ENCODE peak calls at places on chromosomes 13 and 19, in six cellular contexts. Q is NCI-H2171; F is CD8-positive, alpha-beta memory T cell; R is kidney tubule cell; K is posterior cingulate gyrus; T is AG10803. B is an unnamed sample.

GRCh38 chr13:26601669-26602068 is 44.2 kb downstream of the WASF3 start:
- DNase-seq in K (no peak), Q (no peak), T (peak; percentile 73), R (peak; percentile 66), F (no peak), B (peak; percentile 13)

GRCh38 chr13:80712026-80712425 is 371.1 kb upstream of the SPRY2 start:
- DNase-seq in Q (no peak), K (no peak), R (peak; percentile 23), T (no peak), F (no peak), B (no peak)

GRCh38 chr19:51142119-51142518 is at the start of gene SIGLEC7:
- DNase-seq in T (no peak), Q (no peak), F (no peak), K (no peak), R (no peak), B (no peak)

GRCh38 chr13:79810671-79811070 is 329.7 kb downstream of the NDFIP2 start:
- DNase-seq in F (no peak), T (peak; percentile 71), R (peak; percentile 83), K (no peak), Q (no peak), B (no peak)

GRCh38 chr19:19540707-19541515 is 2.8 kb downstream of the CILP2 start:
- DNase-seq in F (peak; percentile 59), T (no peak), K (no peak), R (peak; percentile 64), Q (peak; percentile 2), B (no peak)

GRCh38 chr13:113298001-113298945 is 1.2 kb downstream of the LAMP1 start:
- DNase-seq in Q (no peak), K (no peak), F (no peak), R (peak; percentile 21), T (no peak), B (no peak)

GRCh38 chr19:53101518-53101917 is 1.7 kb downstream of the ZNF160 start:
- DNase-seq in T (no peak), R (peak; percentile 49), K (no peak), F (no peak), Q (no peak), B (no peak)

GRCh38 chr13:51541809-51542258 is 42.4 kb upstream of the WDFY2 start:
- DNase-seq in T (no peak), R (peak; percentile 63), F (no peak), Q (no peak), K (no peak), B (no peak)

GRCh38 chr13:41007359-41008118 is 11.6 kb downstream of the ELF1 start:
- DNase-seq in K (no peak), T (peak; percentile 65), Q (no peak), F (no peak), R (no peak), B (no peak)

GRCh38 chr13:113616991-113617749 is 32.6 kb downstream of the TFDP1 start:
- DNase-seq in T (no peak), R (peak; percentile 81), Q (no peak), K (no peak), F (no peak), B (no peak)

GRCh38 chr13:96710166-96710866 is 284.0 kb downstream of the OXGR1 start:
- DNase-seq in F (no peak), K (no peak), R (no peak), Q (no peak), T (no peak), B (no peak)

GRCh38 chr13:30737511-30738342 is 2.4 kb downstream of the ALOX5AP start:
- DNase-seq in Q (no peak), R (no peak), K (no peak), F (no peak), T (no peak), B (no peak)

GRCh38 chr19:15108845-15109767 is 1.9 kb downstream of the SYDE1 start:
- DNase-seq in R (no peak), K (no peak), F (no peak), T (no peak), Q (no peak), B (no peak)

GRCh38 chr13:79604752-79605151 is 123.8 kb downstream of the NDFIP2 start:
- DNase-seq in T (no peak), F (no peak), K (no peak), Q (no peak), R (no peak), B (peak; percentile 9)

GRCh38 chr19:8149261-8150094 is at the start of gene FBN3:
- DNase-seq in R (no peak), K (no peak), F (no peak), T (no peak), Q (no peak), B (peak; percentile 72)

GRCh38 chr19:53192771-53193533 is at the start of gene ZNF665:
- DNase-seq in K (peak; percentile 73), T (peak; percentile 83), R (peak; percentile 86), F (peak; percentile 80), Q (no peak), B (peak; percentile 92)

GRCh38 chr13:91360246-91360751 is 12.8 kb downstream of the MIR17HG start:
- DNase-seq in R (no peak), F (no peak), Q (no peak), K (no peak), T (no peak), B (no peak)

GRCh38 chr13:24271611-24272451 is 37.5 kb upstream of the C1QTNF9 start:
- DNase-seq in T (peak; percentile 77), K (peak; percentile 47), F (peak; percentile 86), Q (no peak), R (peak; percentile 76), B (no peak)

GRCh38 chr19:40539070-40539469 is 37.6 kb upstream of the SHKBP1 start:
- DNase-seq in T (no peak), Q (no peak), K (no peak), F (no peak), R (no peak), B (no peak)

GRCh38 chr13:39498471-39499114 is 104.4 kb downstream of the LHFPL6 start:
- DNase-seq in K (no peak), R (no peak), T (no peak), Q (no peak), F (no peak), B (no peak)

GRCh38 chr19:3123956-3124355 is 11.9 kb upstream of the GNA15 start:
- DNase-seq in Q (no peak), K (no peak), F (no peak), T (no peak), R (no peak), B (no peak)

GRCh38 chr13:76708138-76708537 is 178.1 kb downstream of the KCTD12 start:
- DNase-seq in F (no peak), T (peak; percentile 36), Q (no peak), K (no peak), R (no peak), B (no peak)

GRCh38 chr19:43691755-43692154 is 21.8 kb upstream of the PLAUR start:
- DNase-seq in F (no peak), T (no peak), K (no peak), R (no peak), Q (no peak), B (no peak)